ENCODE peak calls at places on chromosomes 13 and 19, in seven cellular contexts. A, Y, V, B, U, R and I are unnamed samples.

GRCh38 chr13:76878043-76878442 is 8.2 kb downstream of the KCTD12 start:
- DNase-seq in A (no peak), U (no peak), V (no peak), B (no peak), Y (no peak), R (no peak), I (no peak)

GRCh38 chr13:27619711-27620376 is 485 bp downstream of the LNX2 start:
- DNase-seq in R (peak; percentile 8), Y (peak; percentile 29), A (no peak), V (peak; percentile 84), U (peak; percentile 57), B (no peak), I (peak; percentile 43)

GRCh38 chr13:23632741-23633140 is 62.5 kb downstream of the TNFRSF19 start:
- DNase-seq in R (no peak), U (no peak), Y (no peak), A (no peak), B (no peak), V (no peak), I (no peak)

GRCh38 chr19:49475995-49476880 is 2.2 kb downstream of the FLT3LG start:
- DNase-seq in Y (peak; percentile 35), U (peak; percentile 46), V (no peak), B (no peak), R (peak; percentile 82), A (peak; percentile 86), I (peak; percentile 58)

GRCh38 chr13:111247552-111247951 is 72.9 kb upstream of the TEX29 start:
- DNase-seq in V (no peak), U (no peak), R (no peak), A (peak; percentile 5), B (peak; percentile 83), Y (peak; percentile 45), I (peak; percentile 32)

GRCh38 chr13:29923554-29924481 is 73.4 kb upstream of the UBL3 start:
- DNase-seq in U (peak; percentile 71), Y (peak; percentile 97), V (peak; percentile 94), A (peak; percentile 41), B (peak; percentile 97), R (peak; percentile 87), I (peak; percentile 93)

GRCh38 chr19:34692541-34692940 is 15.1 kb downstream of the ZNF302 start:
- DNase-seq in Y (no peak), B (no peak), V (no peak), U (no peak), R (no peak), A (no peak), I (no peak)

GRCh38 chr13:92842145-92842544 is 384.5 kb upstream of the GPC6 start:
- DNase-seq in Y (peak; percentile 92), V (no peak), U (no peak), B (no peak), A (no peak), R (no peak), I (no peak)

GRCh38 chr19:57280913-57281425 is 684 bp downstream of the ZNF460 start:
- DNase-seq in U (no peak), R (peak; percentile 23), V (no peak), B (no peak), Y (peak; percentile 9), A (peak; percentile 8), I (no peak)

GRCh38 chr19:33412617-33413425 is 39.3 kb downstream of the CEBPG start:
- DNase-seq in U (peak; percentile 4), B (no peak), Y (no peak), R (no peak), V (peak; percentile 44), A (no peak), I (no peak)

GRCh38 chr13:59384154-59384553 is 779.6 kb downstream of the DIAPH3 start:
- DNase-seq in R (no peak), V (no peak), A (no peak), Y (no peak), B (no peak), U (no peak), I (no peak)

GRCh38 chr13:110412132-110412912 is 105.2 kb downstream of the COL4A2 start:
- DNase-seq in Y (peak; percentile 100), V (peak; percentile 83), U (peak; percentile 87), R (peak; percentile 91), B (peak; percentile 89), A (peak; percentile 70), I (peak; percentile 78)

GRCh38 chr13:37409756-37410155 is 188.8 kb downstream of the POSTN start:
- DNase-seq in U (no peak), R (no peak), Y (peak; percentile 11), A (no peak), B (no peak), V (no peak), I (no peak)

GRCh38 chr19:35257113-35257461 is 8.3 kb downstream of the LSR start:
- DNase-seq in V (peak; percentile 40), Y (no peak), U (no peak), R (no peak), A (no peak), B (no peak), I (no peak)

GRCh38 chr13:105778196-105778595 is 757.3 kb downstream of the EFNB2 start:
- DNase-seq in Y (peak; percentile 33), B (no peak), U (no peak), A (no peak), V (no peak), R (no peak), I (no peak)

GRCh38 chr19:18233224-18233825 is 7.1 kb upstream of the PDE4C start:
- DNase-seq in U (peak; percentile 47), Y (peak; percentile 30), V (no peak), A (peak; percentile 89), R (peak; percentile 69), B (peak; percentile 35), I (peak; percentile 52)

GRCh38 chr13:62643799-62644484 is 1228.3 kb upstream of the PCDH20 start:
- DNase-seq in U (no peak), V (no peak), R (no peak), B (no peak), A (no peak), Y (no peak), I (no peak)

GRCh38 chr13:94154362-94154761 is 325.1 kb downstream of the DCT start:
- DNase-seq in Y (peak; percentile 70), B (peak; percentile 57), U (peak; percentile 15), A (no peak), R (no peak), V (no peak), I (peak; percentile 24)

GRCh38 chr13:20833900-20834679 is 60.3 kb upstream of the EEF1AKMT1 start:
- DNase-seq in U (no peak), A (no peak), R (no peak), B (no peak), Y (no peak), V (no peak), I (no peak)

GRCh38 chr13:109211616-109212015 is 574.8 kb downstream of the IRS2 start:
- DNase-seq in R (peak; percentile 13), V (no peak), Y (no peak), U (no peak), B (no peak), A (no peak), I (no peak)

GRCh38 chr19:12985049-12985776 is 10.1 kb upstream of the NFIX start:
- DNase-seq in A (no peak), R (no peak), Y (peak; percentile 56), V (no peak), U (peak; percentile 82), B (peak; percentile 74), I (peak; percentile 87)

GRCh38 chr13:112392719-112393118 is 16.6 kb downstream of the SPACA7 start:
- DNase-seq in B (no peak), A (no peak), Y (no peak), V (no peak), U (no peak), R (no peak), I (no peak)
- TF ChIP-seq CTCF in B (no peak), A (no peak), Y (no peak), V (no peak), U (no peak), R (no peak), I (no peak)

GRCh38 chr13:73521291-73521626 is 462.5 kb downstream of the KLF5 start:
- DNase-seq in A (no peak), Y (no peak), R (no peak), V (no peak), B (no peak), U (no peak), I (no peak)
- H3K4me3 ChIP-seq in A (no peak overlapping the region), Y (no peak overlapping the region), R (no peak overlapping the region), V (no peak overlapping the region), B (no peak overlapping the region), U (no peak overlapping the region), I (no peak overlapping the region)

GRCh38 chr13:45331981-45332830 is 8.8 kb downstream of the TPT1 start:
- DNase-seq in Y (peak; percentile 61), U (no peak), R (no peak), B (peak; percentile 40), A (no peak), V (no peak), I (no peak)

GRCh38 chr13:45325806-45326205 is 15.2 kb downstream of the TPT1 start:
- DNase-seq in U (peak; percentile 85), Y (peak; percentile 88), R (no peak), V (no peak), A (peak; percentile 84), B (peak; percentile 82), I (no peak)

GRCh38 chr13:45328661-45329105 is 12.3 kb downstream of the TPT1 start:
- DNase-seq in R (no peak), U (no peak), V (no peak), Y (peak; percentile 65), B (no peak), A (no peak), I (no peak)

GRCh38 chr13:45331123-45331619 is 9.8 kb downstream of the TPT1 start:
- DNase-seq in U (no peak), V (no peak), R (no peak), Y (no peak), A (no peak), B (no peak), I (no peak)

GRCh38 chr13:45327253-45327954 is 13.6 kb downstream of the TPT1 start:
- DNase-seq in U (no peak), A (no peak), V (no peak), R (no peak), B (no peak), Y (no peak), I (no peak)
- TF ChIP-seq CTCF in U (no peak), A (no peak), V (no peak), R (no peak), B (no peak), Y (no peak), I (no peak)

DNA sequence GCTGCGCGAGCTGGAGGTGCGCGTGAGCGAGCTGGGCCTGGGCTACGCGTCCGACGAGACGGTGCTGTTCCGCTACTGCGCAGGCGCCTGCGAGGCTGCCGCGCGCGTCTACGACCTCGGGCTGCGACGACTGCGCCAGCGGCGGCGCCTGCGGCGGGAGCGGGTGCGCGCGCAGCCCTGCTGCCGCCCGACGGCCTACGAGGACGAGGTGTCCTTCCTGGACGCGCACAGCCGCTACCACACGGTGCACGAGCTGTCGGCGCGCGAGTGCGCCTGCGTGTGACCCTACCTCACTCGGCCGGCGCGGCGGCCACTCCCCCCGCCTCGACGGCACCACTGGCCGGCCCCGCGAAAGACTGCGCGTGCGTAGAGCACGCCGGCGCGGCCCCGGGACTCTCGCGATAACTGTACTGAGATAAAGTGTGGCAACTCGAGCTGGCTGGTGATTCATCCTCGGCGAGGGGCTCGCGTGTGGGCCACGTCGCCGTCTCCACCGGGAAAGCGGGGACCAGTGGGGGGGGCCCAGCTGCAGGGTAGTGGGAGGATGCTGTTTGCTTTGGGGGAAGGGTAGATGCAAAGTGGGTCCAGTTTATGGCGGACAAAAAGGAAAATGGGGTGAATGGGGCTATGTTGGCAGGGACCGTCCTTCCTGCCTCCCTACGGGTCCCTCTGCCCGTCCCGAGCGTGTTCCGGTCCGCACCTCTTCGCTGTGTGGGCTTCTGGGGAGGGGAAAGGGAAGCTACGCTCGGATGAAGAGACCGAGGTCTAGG is 11.4 kb downstream of the FUT6 start:
- DNase-seq in R (peak; percentile 89), U (peak; percentile 89), Y (peak; percentile 94), A (peak; percentile 95), V (peak; percentile 94), B (peak; percentile 91), I (peak; percentile 94)
- H3K4me3 ChIP-seq in R (peak overlapping the region; percentile 64), U (peak overlapping the region; percentile 52), Y (peak overlapping the region; percentile 16), A (peak overlapping the region; percentile 49), V (peak overlapping the region; percentile 41), B (no peak overlapping the region), I (peak overlapping the region; percentile 40)